ENCODE peak calls at places on chromosomes 13 and 19, in eight cellular contexts. I, F, E, A, D, L, K and G are unnamed samples.
A peak's percentile ranks its signal among the peaks of the same experiment; 100 is the strongest.

GRCh38 chr19:2337329-2337707 is 8.8 kb downstream of the SPPL2B start:
- DNase-seq in A (no peak), K (no peak), E (peak; percentile 89), F (peak; percentile 43), I (peak; percentile 47), L (peak; percentile 74), D (no peak), G (no peak)

GRCh38 chr13:91348906-91349435 is 1.5 kb downstream of the MIR17HG start:
- DNase-seq in L (peak; percentile 81), I (peak; percentile 53), E (peak; percentile 84), A (peak; percentile 83), F (peak; percentile 79), D (peak; percentile 70), K (no peak), G (peak; percentile 97)

GRCh38 chr13:50650936-50651638 is 192.4 kb downstream of the DLEU7 start:
- DNase-seq in E (no peak), F (peak; percentile 46), L (peak; percentile 12), D (peak; percentile 75), K (no peak), I (peak; percentile 66), A (no peak), G (no peak)

GRCh38 chr13:93753639-93754038 is 527.0 kb downstream of the GPC6 start:
- DNase-seq in D (no peak), L (no peak), K (no peak), I (no peak), E (no peak), F (no peak), A (no peak), G (no peak)

GRCh38 chr13:111967572-111968201 is 99.3 kb upstream of the SOX1 start:
- DNase-seq in L (no peak), A (no peak), K (no peak), D (no peak), I (no peak), E (no peak), F (no peak), G (no peak)

GRCh38 chr19:13860679-13861391 is 16.1 kb upstream of the NANOS3 start:
- DNase-seq in D (no peak), I (no peak), K (no peak), F (no peak), L (no peak), A (no peak), E (no peak), G (no peak)

GRCh38 chr19:53598361-53598760 is 33.4 kb upstream of the DPRX start:
- DNase-seq in K (no peak), F (no peak), A (no peak), E (no peak), L (no peak), I (no peak), D (no peak), G (no peak)

GRCh38 chr13:58190578-58190977 is 559.0 kb downstream of the PCDH17 start:
- DNase-seq in A (no peak), E (no peak), D (no peak), I (no peak), L (no peak), K (no peak), F (no peak), G (peak; percentile 31)

GRCh38 chr13:111216166-111216960 is 101.3 kb downstream of the ARHGEF7 start:
- DNase-seq in L (peak; percentile 30), F (peak; percentile 27), I (no peak), E (peak; percentile 64), K (peak; percentile 14), D (peak; percentile 22), A (peak; percentile 18), G (no peak)

GRCh38 chr13:94708971-94709614 is 3.3 kb downstream of the SOX21 start:
- DNase-seq in F (no peak), I (no peak), E (peak; percentile 48), D (no peak), L (no peak), A (no peak), K (no peak), G (no peak)

GRCh38 chr13:85995788-85996418 is 196.7 kb upstream of the SLITRK6 start:
- DNase-seq in A (no peak), F (no peak), L (no peak), I (no peak), E (no peak), K (no peak), D (no peak), G (no peak)

GRCh38 chr13:110244096-110244830 is 62.7 kb downstream of the COL4A1 start:
- DNase-seq in E (no peak), I (no peak), F (peak; percentile 42), K (no peak), D (no peak), A (no peak), L (peak; percentile 92), G (no peak)

GRCh38 chr19:46428278-46429141 is at the start of gene PNMA8C:
- DNase-seq in E (peak; percentile 96), I (peak; percentile 29), L (peak; percentile 45), K (peak; percentile 61), A (no peak), F (peak; percentile 63), D (no peak), G (peak; percentile 75)

GRCh38 chr13:114064516-114065140 is 67.8 kb downstream of the RASA3 start:
- DNase-seq in K (peak; percentile 19), L (peak; percentile 43), F (peak; percentile 40), E (no peak), I (no peak), D (no peak), A (peak; percentile 20), G (no peak)

GRCh38 chr19:33777351-33777750 is 19.3 kb upstream of the KCTD15 start:
- DNase-seq in D (no peak), E (no peak), I (no peak), L (no peak), K (no peak), A (no peak), F (no peak), G (no peak)

GRCh38 chr13:36163809-36164308 is 32.7 kb upstream of the DCLK1 start:
- DNase-seq in E (peak; percentile 21), A (peak; percentile 18), I (peak; percentile 96), K (no peak), F (peak; percentile 87), D (peak; percentile 46), L (peak; percentile 89), G (no peak)

GRCh38 chr13:19601749-19602725 is 31.4 kb upstream of the MPHOSPH8 start:
- DNase-seq in D (no peak), A (peak; percentile 72), I (peak; percentile 31), F (peak; percentile 27), K (peak; percentile 63), E (peak; percentile 82), L (peak; percentile 32), G (peak; percentile 59)

GRCh38 chr19:41449079-41449864 is 6.3 kb downstream of the ERICH4 start:
- DNase-seq in I (peak; percentile 17), L (peak; percentile 64), F (peak; percentile 61), K (peak; percentile 92), E (peak; percentile 87), A (peak; percentile 57), D (peak; percentile 37), G (peak; percentile 88)

GRCh38 chr19:47713046-47714021 is at the start of gene EHD2:
- DNase-seq in F (peak; percentile 76), I (peak; percentile 45), L (peak; percentile 73), A (no peak), K (peak; percentile 97), D (peak; percentile 33), E (peak; percentile 78), G (peak; percentile 68)

GRCh38 chr13:99357149-99357596 is 50.0 kb upstream of the GPR183 start:
- DNase-seq in I (peak; percentile 85), E (no peak), F (peak; percentile 91), D (peak; percentile 73), L (peak; percentile 66), A (peak; percentile 48), K (peak; percentile 36), G (no peak)

GRCh38 chr13:22235285-22235949 is 564.5 kb downstream of the FGF9 start:
- DNase-seq in K (no peak), A (no peak), L (no peak), D (peak; percentile 12), I (no peak), F (peak; percentile 4), E (peak; percentile 27), G (no peak)

GRCh38 chr13:21579754-21580316 is 24.1 kb downstream of the MICU2 start:
- DNase-seq in L (no peak), D (no peak), F (no peak), K (no peak), I (no peak), E (no peak), A (no peak), G (no peak)

GRCh38 chr19:39765091-39766076 is 13.3 kb upstream of the LEUTX start:
- DNase-seq in L (peak; percentile 56), E (peak; percentile 88), I (peak; percentile 16), D (peak; percentile 31), K (peak; percentile 54), F (peak; percentile 41), A (peak; percentile 57), G (peak; percentile 67)

GRCh38 chr13:34942732-34943674 is 933 bp downstream of the NBEA start:
- DNase-seq in I (no peak), F (no peak), A (peak; percentile 41), L (no peak), K (no peak), E (peak; percentile 78), D (no peak), G (peak; percentile 33)

GRCh38 chr13:27704681-27705080 is 83.0 kb downstream of the POLR1D start:
- DNase-seq in E (no peak), D (no peak), F (no peak), I (no peak), K (no peak), L (no peak), A (no peak), G (no peak)
- TF ChIP-seq CTCF in E (no peak), D (no peak), F (no peak), I (no peak), K (no peak), L (no peak), A (no peak), G (no peak)

DNA sequence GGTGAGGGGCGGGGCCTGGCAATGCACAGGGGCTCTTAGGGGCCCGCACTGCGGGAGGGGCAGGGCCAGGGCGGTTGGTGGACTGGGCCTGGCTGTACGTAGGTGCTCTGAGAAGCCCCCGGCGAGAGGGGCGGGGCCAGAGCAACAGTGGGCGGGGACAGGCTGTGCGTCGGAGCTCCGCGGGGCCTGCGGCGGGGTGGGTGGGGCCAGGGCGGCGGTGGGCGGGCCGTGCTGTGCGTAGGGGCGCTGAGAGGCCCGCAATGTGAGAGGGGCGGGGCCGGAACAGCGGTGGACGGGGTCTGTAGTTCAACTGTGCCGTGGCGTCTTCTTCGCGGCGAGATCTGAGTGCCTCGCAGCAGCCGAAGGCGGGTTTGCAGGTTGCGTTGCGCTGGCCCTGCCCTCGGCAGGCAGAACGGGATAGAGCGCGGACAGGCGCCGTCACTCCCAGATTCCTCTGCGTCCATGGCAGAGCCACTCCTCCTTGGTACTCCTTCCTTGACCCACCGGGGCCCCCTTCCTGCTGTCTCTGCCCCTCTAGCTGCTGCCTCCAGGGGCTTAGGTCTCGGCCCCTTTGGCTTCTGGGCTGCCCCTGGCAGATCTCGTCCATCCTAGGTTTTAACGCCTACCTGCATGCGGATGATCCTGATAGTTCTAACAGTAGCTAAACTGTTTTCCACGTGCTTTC is 33.2 kb downstream of the CCNE1 start:
- DNase-seq in K (no peak), D (peak; percentile 75), E (peak; percentile 95), F (peak; percentile 88), L (peak; percentile 85), A (peak; percentile 81), I (peak; percentile 82), G (peak; percentile 95)
- TF ChIP-seq CTCF in K (no peak), D (no peak), E (peak; percentile 8), F (no peak), L (no peak), A (no peak), I (no peak), G (no peak)

GRCh38 chr19:9945319-9945966 is 9.1 kb upstream of the OLFM2 start:
- DNase-seq in F (peak; percentile 100), A (peak; percentile 87), D (peak; percentile 81), K (peak; percentile 78), I (peak; percentile 99), L (peak; percentile 100), E (peak; percentile 56), G (no peak)
- TF ChIP-seq CTCF in F (peak; percentile 46), A (peak; percentile 16), D (no peak), K (no peak), I (peak; percentile 11), L (peak; percentile 34), E (no peak), G (no peak)

GRCh38 chr13:52845766-52846566 is 2.5 kb downstream of the PCDH8 start:
- DNase-seq in I (no peak), L (no peak), E (peak; percentile 82), F (no peak), K (no peak), D (no peak), A (no peak), G (peak; percentile 85)
- TF ChIP-seq CTCF in I (no peak), L (no peak), E (peak; percentile 19), F (peak; percentile 20), K (no peak), D (peak; percentile 27), A (no peak), G (peak; percentile 46)